ENCODE peak calls at places on chromosomes 12 and 14, in five cellular contexts. One of them, this sample, is unnamed.

GRCh38 chr14:81247271-81247766 is 26.6 kb upstream of the GTF2A1 start:
- DNase-seq in brain microvascular endothelial cell: no peak
- DNase-seq in posterior cingulate gyrus: no peak
- DNase-seq in A673: no peak
- DNase-seq in NCI-H146: no peak
- DNase-seq in this sample: no peak

GRCh38 chr12:110176745-110177144 is 52.6 kb downstream of the IFT81 start:
- DNase-seq in posterior cingulate gyrus: no peak
- DNase-seq in A673: peak
- DNase-seq in brain microvascular endothelial cell: peak
- DNase-seq in NCI-H146: no peak
- DNase-seq in this sample: no peak

GRCh38 chr14:105383083-105383730 is 15.1 kb upstream of the TEX22 start:
- DNase-seq in NCI-H146: no peak
- DNase-seq in posterior cingulate gyrus: no peak
- DNase-seq in A673: no peak
- DNase-seq in brain microvascular endothelial cell: no peak
- DNase-seq in this sample: no peak

GRCh38 chr14:76373456-76373855 is 2.5 kb upstream of the ESRRB start:
- DNase-seq in A673: no peak
- DNase-seq in posterior cingulate gyrus: no peak
- DNase-seq in brain microvascular endothelial cell: no peak
- DNase-seq in NCI-H146: no peak
- DNase-seq in this sample: no peak

GRCh38 chr12:19482551-19483109 is 43.3 kb downstream of the AEBP2 start:
- DNase-seq in posterior cingulate gyrus: no peak
- DNase-seq in NCI-H146: no peak
- DNase-seq in brain microvascular endothelial cell: peak
- DNase-seq in A673: no peak
- DNase-seq in this sample: no peak

GRCh38 chr12:8899835-8900234 is 14.5 kb upstream of the PHC1 start:
- DNase-seq in posterior cingulate gyrus: no peak
- DNase-seq in brain microvascular endothelial cell: no peak
- DNase-seq in NCI-H146: no peak
- DNase-seq in A673: no peak
- DNase-seq in this sample: no peak

GRCh38 chr14:77208266-77208978 is 26.8 kb downstream of the TMEM63C start:
- DNase-seq in brain microvascular endothelial cell: peak
- DNase-seq in NCI-H146: peak
- DNase-seq in A673: peak
- DNase-seq in posterior cingulate gyrus: peak
- DNase-seq in this sample: peak

GRCh38 chr12:23760495-23760894 is 189.0 kb downstream of the SOX5 start:
- DNase-seq in posterior cingulate gyrus: no peak
- DNase-seq in brain microvascular endothelial cell: no peak
- DNase-seq in A673: no peak
- DNase-seq in NCI-H146: peak
- DNase-seq in this sample: no peak

GRCh38 chr12:60616400-60616799 is 1020.6 kb downstream of the SLC16A7 start:
- DNase-seq in posterior cingulate gyrus: no peak
- DNase-seq in A673: no peak
- DNase-seq in brain microvascular endothelial cell: no peak
- DNase-seq in NCI-H146: no peak
- DNase-seq in this sample: no peak